ENCODE peak calls at places on chromosomes 1 and 21, in nine cellular contexts. L is IMR-90, B is GM12878, C is GM23338, Z is neuronal stem cell, T is MM.1S, U is mesenchymal stem cell, Q is neural progenitor cell, R is H9. V is an unnamed sample.
A peak's percentile ranks its signal among the peaks of the same experiment; 100 is the strongest.

GRCh38 chr1:168441745-168442144 is 102.1 kb downstream of the XCL2 start:
- DNase-seq in L (peak; percentile 5), Q (no peak), Z (no peak), T (no peak), U (peak; percentile 24), C (no peak), B (no peak), R (no peak), V (no peak)

GRCh38 chr21:30251781-30252180 is 31.0 kb downstream of the KRTAP24-1 start:
- DNase-seq in L (no peak), R (no peak), B (no peak), C (no peak), Q (no peak), U (no peak), Z (no peak), T (no peak), V (no peak)

GRCh38 chr1:177809844-177810243 is 160.0 kb downstream of the SEC16B start:
- DNase-seq in C (no peak), T (peak; percentile 88), L (peak; percentile 2), Z (no peak), Q (no peak), R (no peak), U (no peak), B (peak; percentile 38), V (no peak)

GRCh38 chr1:7705048-7705907 is 65.8 kb upstream of the VAMP3 start:
- DNase-seq in R (peak; percentile 76), T (no peak), C (peak; percentile 76), U (no peak), L (no peak), Q (peak; percentile 55), Z (no peak), B (no peak), V (peak; percentile 29)

GRCh38 chr1:206694551-206695124 is 9.9 kb downstream of the MAPKAPK2 start:
- DNase-seq in B (no peak), T (no peak), Q (peak; percentile 64), C (peak; percentile 89), U (no peak), Z (peak; percentile 32), L (no peak), R (peak; percentile 70), V (no peak)

GRCh38 chr1:154838988-154839387 is 31.1 kb downstream of the KCNN3 start:
- DNase-seq in L (no peak), B (no peak), Z (no peak), Q (no peak), R (no peak), U (no peak), C (no peak), T (no peak), V (no peak)

GRCh38 chr1:41894778-41895483 is 23.8 kb downstream of the HIVEP3 start:
- DNase-seq in Z (no peak), T (no peak), C (no peak), B (no peak), Q (no peak), U (no peak), R (no peak), L (no peak), V (no peak)

GRCh38 chr1:235083589-235084323 is 44.9 kb downstream of the TOMM20 start:
- DNase-seq in Z (peak; percentile 72), U (peak; percentile 96), L (peak; percentile 94), R (peak; percentile 88), B (no peak), T (peak; percentile 89), C (peak; percentile 89), Q (peak; percentile 90), V (peak; percentile 92)

GRCh38 chr1:156742801-156743200 is 1.9 kb upstream of the MRPL24 start:
- DNase-seq in L (no peak), T (no peak), Z (no peak), Q (no peak), R (no peak), U (no peak), B (no peak), C (no peak), V (no peak)

GRCh38 chr1:189275786-189276185 is 1201.9 kb downstream of the BRINP3 start:
- DNase-seq in C (no peak), T (no peak), R (no peak), L (peak; percentile 41), Z (no peak), U (no peak), B (no peak), Q (no peak), V (no peak)

GRCh38 chr1:93525431-93525830 is 77.5 kb downstream of the FNBP1L start:
- DNase-seq in R (no peak), T (no peak), U (no peak), Z (no peak), L (no peak), C (no peak), B (no peak), Q (no peak), V (no peak)

GRCh38 chr1:93531193-93531592 is 83.3 kb downstream of the FNBP1L start:
- DNase-seq in C (no peak), Z (no peak), L (no peak), R (no peak), B (no peak), T (no peak), U (no peak), Q (no peak), V (no peak)

GRCh38 chr1:93522721-93523120 is 74.8 kb downstream of the FNBP1L start:
- DNase-seq in B (no peak), C (no peak), R (no peak), Z (no peak), U (no peak), L (no peak), Q (no peak), T (no peak), V (no peak)

GRCh38 chr1:93528416-93528815 is 80.5 kb downstream of the FNBP1L start:
- DNase-seq in T (no peak), C (no peak), Z (no peak), U (no peak), B (no peak), R (no peak), L (no peak), Q (no peak), V (no peak)

GRCh38 chr1:93526431-93526830 is 78.5 kb downstream of the FNBP1L start:
- DNase-seq in B (no peak), R (no peak), T (no peak), Q (no peak), L (no peak), U (no peak), C (no peak), Z (no peak), V (no peak)
- H3K4me2 ChIP-seq in B (no peak overlapping the region), R (no peak overlapping the region), T (no peak overlapping the region), Q (no peak overlapping the region), L (no peak overlapping the region), U (no peak overlapping the region), C (no peak overlapping the region), Z (no peak overlapping the region), V (no peak overlapping the region)

DNA sequence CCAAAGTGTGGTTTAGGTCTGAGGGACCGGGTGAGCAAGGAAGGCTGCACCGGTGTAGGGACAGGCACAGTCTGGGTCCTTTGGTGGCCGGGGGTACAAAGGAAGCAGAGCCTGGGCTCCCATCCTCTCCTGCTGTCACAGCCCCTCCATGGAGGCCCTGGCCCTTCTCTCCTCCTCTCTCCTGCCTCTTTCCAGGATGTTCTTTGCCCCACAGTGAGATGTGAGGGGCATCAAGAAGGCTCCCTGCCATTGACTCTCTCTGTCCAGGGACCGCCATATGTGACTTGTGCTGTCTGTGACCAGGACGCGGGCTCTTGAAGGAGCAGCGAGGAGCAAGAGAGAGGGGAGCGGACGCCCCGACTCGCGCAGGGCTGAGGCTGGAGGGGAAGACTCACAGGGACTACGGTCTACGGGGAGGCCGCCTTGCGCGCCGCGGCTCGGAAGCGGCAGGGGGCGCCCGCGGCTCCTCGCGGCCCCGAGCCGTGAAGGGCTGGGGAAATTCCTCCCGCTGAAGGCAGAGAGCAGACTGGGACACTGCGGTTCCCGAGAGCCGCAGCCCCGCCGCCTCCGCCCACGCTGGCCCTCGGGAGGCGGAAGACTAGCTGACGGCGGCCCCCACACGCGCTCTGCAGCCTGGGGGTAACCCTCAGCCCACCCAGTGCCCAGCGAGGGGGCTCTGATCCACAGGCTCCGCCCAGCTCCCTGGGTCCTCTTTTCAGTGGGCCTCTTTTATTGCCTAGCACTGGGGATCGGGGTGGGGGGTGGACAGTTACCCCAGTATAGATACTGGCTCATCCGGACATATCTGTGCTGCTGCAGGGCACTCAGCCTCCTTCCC is 40.8 kb downstream of the MAB21L3 start:
- DNase-seq in C (peak; percentile 87), T (peak; percentile 58), Z (peak; percentile 68), B (peak; percentile 23), R (peak; percentile 82), U (peak; percentile 80), Q (peak; percentile 89), L (peak; percentile 51), V (peak; percentile 92)
- H3K4me2 ChIP-seq in C (peak overlapping the region; percentile 88), T (peak overlapping the region; percentile 70), Z (peak overlapping the region; percentile 59), B (peak overlapping the region; percentile 81), R (peak overlapping the region; percentile 25), U (peak overlapping the region; percentile 81), Q (peak overlapping the region; percentile 79), L (peak overlapping the region; percentile 87), V (peak overlapping the region; percentile 97)

GRCh38 chr1:244957122-244957521 is 92.8 kb upstream of the HNRNPU start:
- DNase-seq in R (no peak), Q (no peak), L (no peak), U (no peak), Z (no peak), C (no peak), T (no peak), B (no peak), V (no peak)

GRCh38 chr1:244955661-244956060 is 91.3 kb upstream of the HNRNPU start:
- DNase-seq in T (no peak), U (no peak), Z (no peak), R (no peak), L (no peak), Q (no peak), C (no peak), B (no peak), V (no peak)

GRCh38 chr1:244958593-244958992 is 94.2 kb upstream of the HNRNPU start:
- DNase-seq in Q (no peak), L (no peak), Z (no peak), U (no peak), T (no peak), C (no peak), B (no peak), R (no peak), V (no peak)

GRCh38 chr1:244954358-244954757 is 90.0 kb upstream of the HNRNPU start:
- DNase-seq in L (no peak), Z (no peak), C (no peak), U (no peak), T (no peak), Q (no peak), R (no peak), B (no peak), V (no peak)

DNA sequence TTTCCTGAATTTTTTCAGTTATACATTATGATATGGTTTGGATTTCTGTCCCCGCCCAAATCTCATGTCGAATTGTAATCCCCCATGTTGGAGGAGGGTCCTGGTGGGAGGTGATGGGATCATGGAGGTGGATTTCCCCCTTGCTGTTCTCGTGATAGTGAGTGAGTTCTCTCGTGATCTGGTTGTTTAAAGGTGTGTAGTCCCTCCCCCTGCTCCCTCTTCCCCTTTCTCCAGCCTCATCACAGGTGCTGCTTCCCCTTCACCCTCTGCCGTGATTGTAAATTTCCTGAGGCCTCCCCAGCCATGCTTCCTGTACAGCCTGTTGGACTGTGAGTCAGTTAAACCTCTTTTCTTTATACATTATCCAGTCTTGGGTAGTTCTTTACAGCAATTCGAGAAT is 93.2 kb upstream of the HNRNPU start:
- DNase-seq in R (no peak), U (no peak), T (no peak), B (no peak), L (no peak), Q (no peak), C (no peak), Z (no peak), V (no peak)
- H3K4me2 ChIP-seq in R (no peak overlapping the region), U (no peak overlapping the region), T (no peak overlapping the region), B (no peak overlapping the region), L (no peak overlapping the region), Q (no peak overlapping the region), C (no peak overlapping the region), Z (no peak overlapping the region), V (no peak overlapping the region)

GRCh38 chr21:46319192-46319591 is 4.5 kb downstream of the C21orf58 start:
- DNase-seq in Z (no peak), B (no peak), C (no peak), L (no peak), R (no peak), T (no peak), U (no peak), Q (no peak), V (no peak)
- H3K4me2 ChIP-seq in Z (no peak overlapping the region), B (no peak overlapping the region), C (no peak overlapping the region), L (no peak overlapping the region), R (no peak overlapping the region), T (no peak overlapping the region), U (no peak overlapping the region), Q (no peak overlapping the region), V (no peak overlapping the region)

V was measured in hepatocyte.